ENCODE peak calls at places on chromosome 7, in seven cellular contexts. A is GM20000; J is NCI-H2171; Q is HT1080; Y is mesenchymal stem cell; B is stimulated activated CD8-positive, alpha-beta memory T cell treated with anti-CD3 and anti-CD28 coated beads, Interleukin-12 subunit alpha, Interleukin-12 subunit beta, amount 100 ng/mL, for 1 hour; T is T-helper 2 cell. F is an unnamed sample.

GRCh38 chr7:102236592-102237287 is 49.9 kb upstream of the SH2B2 start:
- DNase-seq in J (peak; percentile 51), T (peak; percentile 9), Y (peak; percentile 70), B (peak; percentile 2), A (peak; percentile 89), Q (peak; percentile 52), F (peak; percentile 67)

GRCh38 chr7:90178592-90179279 is 24.5 kb downstream of the STEAP1 start:
- DNase-seq in Y (peak; percentile 18), B (no peak), Q (peak; percentile 97), A (peak; percentile 29), J (no peak), T (no peak), F (peak; percentile 73)

GRCh38 chr7:139232377-139232717 is 1.3 kb downstream of the UBN2 start:
- DNase-seq in B (no peak), Y (no peak), A (no peak), Q (peak; percentile 55), T (no peak), J (no peak), F (peak; percentile 30)

GRCh38 chr7:138483516-138483915 is 23.5 kb downstream of the TRIM24 start:
- DNase-seq in T (no peak), B (no peak), Y (no peak), Q (no peak), A (no peak), J (no peak), F (no peak)

GRCh38 chr7:159095979-159096411 is 48.7 kb downstream of the VIPR2 start:
- DNase-seq in T (no peak), Y (no peak), A (no peak), J (no peak), Q (no peak), B (no peak), F (no peak)

GRCh38 chr7:25242678-25243077 is 14.4 kb upstream of the NPVF start:
- DNase-seq in B (no peak), Y (no peak), J (no peak), Q (no peak), A (no peak), T (no peak), F (no peak)

GRCh38 chr7:38893061-38893460 is 15.9 kb downstream of the VPS41 start:
- DNase-seq in Y (no peak), J (no peak), T (no peak), A (no peak), B (no peak), Q (peak; percentile 74), F (no peak)

GRCh38 chr7:12670071-12670729 is 17.2 kb upstream of the ARL4A start:
- DNase-seq in Y (peak; percentile 71), T (no peak), B (no peak), A (no peak), J (peak; percentile 10), Q (no peak), F (no peak)